ENCODE peak calls at places on chromosomes 5 and 9, in nine cellular contexts. S is fibroblast of the aortic adventitia, P is fibroblast of lung, K is breast epithelium, O is adrenal gland, C is NB4, Q is HepG2, L is PC-9, U is gastrocnemius medialis. R is an unnamed sample.

GRCh38 chr5:177487975-177488374 is 9.4 kb downstream of the PDLIM7 start:
- DNase-seq in S (no peak), P (no peak), K (no peak), O (no peak), C (peak), Q (no peak), L (no peak), U (no peak), R (peak)

GRCh38 chr5:59125961-59126360 is 543.1 kb downstream of the RAB3C start:
- DNase-seq in S (peak), P (no peak), K (no peak), O (no peak), C (no peak), Q (no peak), L (no peak), U (no peak), R (no peak)

GRCh38 chr9:88396836-88397577 is 8.8 kb downstream of the SPIN1 start:
- DNase-seq in S (peak), P (peak), K (no peak), O (no peak), C (no peak), Q (no peak), L (no peak), U (no peak), R (peak)

GRCh38 chr9:110101531-110102161 is 106.3 kb downstream of the C9orf152 start:
- DNase-seq in S (no peak), P (no peak), K (no peak), O (no peak), C (no peak), Q (no peak), L (no peak), U (no peak), R (peak)

GRCh38 chr9:94139672-94140417 is 55.6 kb downstream of the PTPDC1 start:
- DNase-seq in S (peak), P (peak), K (peak), O (peak), C (no peak), Q (no peak), L (no peak), U (peak), R (peak)

GRCh38 chr5:177377851-177378776 is 6.1 kb upstream of the SLC34A1 start:
- DNase-seq in S (no peak), P (no peak), K (no peak), O (no peak), C (no peak), Q (no peak), L (no peak), U (no peak), R (no peak)

GRCh38 chr5:84382363-84383295 is 2.1 kb downstream of the EDIL3 start:
- DNase-seq in S (peak), P (peak), K (peak), O (no peak), C (peak), Q (no peak), L (no peak), U (no peak), R (no peak)

GRCh38 chr9:82354260-82354659 is 365.7 kb downstream of the SPATA31D1 start:
- DNase-seq in S (peak), P (peak), K (no peak), O (no peak), C (no peak), Q (no peak), L (no peak), U (no peak), R (peak)

GRCh38 chr5:91403404-91403803 is 20.3 kb upstream of the ARRDC3 start:
- DNase-seq in S (peak), P (peak), K (no peak), O (no peak), C (no peak), Q (no peak), L (no peak), U (no peak), R (peak)

GRCh38 chr9:78566948-78567675 is 270.2 kb downstream of the PSAT1 start:
- DNase-seq in S (no peak), P (peak), K (no peak), O (no peak), C (no peak), Q (no peak), L (peak), U (no peak), R (peak)

GRCh38 chr9:98944130-98945074 is 695 bp downstream of the COL15A1 start:
- DNase-seq in S (no peak), P (peak), K (no peak), O (peak), C (peak), Q (no peak), L (no peak), U (no peak), R (peak)

GRCh38 chr5:67272453-67273130 is 76.0 kb upstream of the CD180 start:
- DNase-seq in S (no peak), P (no peak), K (no peak), O (no peak), C (no peak), Q (no peak), L (no peak), U (no peak), R (no peak)

GRCh38 chr5:1429066-1429465 is 16.2 kb downstream of the SLC6A3 start:
- DNase-seq in S (no peak), P (no peak), K (no peak), O (no peak), C (no peak), Q (no peak), L (no peak), U (no peak), R (no peak)

GRCh38 chr5:137621861-137622823 is 113.7 kb downstream of the KLHL3 start:
- DNase-seq in S (peak), P (peak), K (peak), O (peak), C (no peak), Q (no peak), L (peak), U (peak), R (peak)

GRCh38 chr5:11904270-11904906 is at the start of gene CTNND2:
- DNase-seq in S (no peak), P (peak), K (no peak), O (peak), C (no peak), Q (no peak), L (no peak), U (no peak), R (peak)

GRCh38 chr5:178642351-178642909 is 15.6 kb upstream of the CLK4 start:
- DNase-seq in S (peak), P (peak), K (peak), O (no peak), C (no peak), Q (no peak), L (peak), U (no peak), R (peak)

GRCh38 chr9:127065592-127065991 is 56.8 kb downstream of the ANGPTL2 start:
- DNase-seq in S (peak), P (peak), K (no peak), O (no peak), C (no peak), Q (no peak), L (no peak), U (no peak), R (no peak)

GRCh38 chr9:130930132-130930803 is 8.8 kb downstream of the FIBCD1 start:
- DNase-seq in S (no peak), P (no peak), K (no peak), O (no peak), C (no peak), Q (no peak), L (no peak), U (no peak), R (no peak)

GRCh38 chr5:172429201-172429940 is 25.0 kb downstream of the SH3PXD2B start:
- DNase-seq in S (peak), P (peak), K (peak), O (no peak), C (peak), Q (no peak), L (peak), U (no peak), R (peak)

GRCh38 chr5:19987594-19988345 is at the start of gene CDH18:
- DNase-seq in S (peak), P (peak), K (peak), O (peak), C (no peak), Q (no peak), L (no peak), U (no peak), R (peak)

GRCh38 chr9:96668868-96669534 is 13.9 kb upstream of the PRXL2C start:
- DNase-seq in S (no peak), P (no peak), K (no peak), O (no peak), C (no peak), Q (no peak), L (no peak), U (no peak), R (no peak)

GRCh38 chr5:179296150-179296821 is 49.0 kb downstream of the ADAMTS2 start:
- DNase-seq in S (no peak), P (no peak), K (no peak), O (no peak), C (no peak), Q (no peak), L (no peak), U (no peak), R (no peak)

GRCh38 chr5:53126514-53126913 is 17.0 kb upstream of the MOCS2 start:
- DNase-seq in S (peak), P (peak), K (no peak), O (no peak), C (no peak), Q (no peak), L (no peak), U (no peak), R (peak)

GRCh38 chr5:172778223-172778814 is 7.3 kb upstream of the DUSP1 start:
- DNase-seq in S (peak), P (peak), K (no peak), O (peak), C (no peak), Q (peak), L (peak), U (peak), R (peak)

GRCh38 chr9:34377402-34377741 is 674 bp upstream of the MYORG start:
- DNase-seq in S (no peak), P (no peak), K (peak), O (peak), C (peak), Q (no peak), L (no peak), U (no peak), R (no peak)

GRCh38 chr9:132182609-132183073 is 20.8 kb downstream of the NTNG2 start:
- DNase-seq in S (no peak), P (no peak), K (no peak), O (peak), C (no peak), Q (no peak), L (no peak), U (no peak), R (no peak)

GRCh38 chr5:3252235-3252634 is 343.4 kb upstream of the IRX1 start:
- DNase-seq in S (no peak), P (no peak), K (no peak), O (no peak), C (no peak), Q (no peak), L (no peak), U (no peak), R (no peak)

GRCh38 chr5:179906795-179907569 is 715 bp downstream of the TBC1D9B start:
- DNase-seq in S (peak), P (peak), K (no peak), O (peak), C (peak), Q (no peak), L (peak), U (peak), R (peak)

GRCh38 chr5:74412064-74412463 is 228.5 kb downstream of the ENC1 start:
- DNase-seq in S (no peak), P (no peak), K (no peak), O (no peak), C (no peak), Q (no peak), L (no peak), U (no peak), R (no peak)

GRCh38 chr5:119363271-119363670 is 7.5 kb downstream of the TNFAIP8 start:
- DNase-seq in S (no peak), P (no peak), K (no peak), O (no peak), C (no peak), Q (no peak), L (no peak), U (no peak), R (no peak)

GRCh38 chr9:6305954-6306563 is 22.1 kb upstream of the TPD52L3 start:
- DNase-seq in S (peak), P (peak), K (no peak), O (no peak), C (peak), Q (peak), L (no peak), U (no peak), R (peak)

GRCh38 chr5:165232187-165232586 is 1726.8 kb downstream of the MAT2B start:
- DNase-seq in S (no peak), P (no peak), K (no peak), O (no peak), C (no peak), Q (no peak), L (no peak), U (no peak), R (no peak)

GRCh38 chr5:158805195-158805594 is 294.5 kb downstream of the EBF1 start:
- DNase-seq in S (peak), P (no peak), K (no peak), O (no peak), C (no peak), Q (no peak), L (no peak), U (no peak), R (no peak)

GRCh38 chr9:129595323-129595741 is 25.6 kb downstream of the C9orf50 start:
- DNase-seq in S (no peak), P (peak), K (no peak), O (no peak), C (no peak), Q (no peak), L (no peak), U (no peak), R (peak)

DNA sequence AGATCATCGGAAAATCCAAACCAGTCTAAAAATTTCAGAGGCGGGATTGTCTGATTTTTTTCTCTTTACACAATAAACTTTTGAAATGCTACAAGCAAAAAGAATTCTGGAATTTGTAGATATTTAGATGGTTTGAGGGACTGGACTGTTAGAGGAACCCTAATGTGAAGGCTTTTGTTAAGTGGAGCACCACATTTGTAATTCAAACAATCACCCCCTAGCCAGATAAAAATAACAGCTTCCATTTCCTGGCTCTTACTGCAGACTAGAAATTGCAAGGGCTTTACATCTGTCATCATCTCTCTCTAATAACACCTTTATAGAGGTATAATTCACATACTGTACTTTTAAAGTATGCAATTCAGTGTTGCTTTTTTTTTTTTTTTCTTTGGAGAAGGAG is 3.8 kb upstream of the ATP6V1G1 start:
- DNase-seq in S (no peak), P (no peak), K (no peak), O (no peak), C (no peak), Q (no peak), L (no peak), U (no peak), R (no peak)
- H3K4me3 ChIP-seq in S (no peak), P (no peak), K (no peak), O (no peak), C (no peak), Q (no peak), L (no peak), U (no peak), R (no peak)

GRCh38 chr5:54905942-54906537 is 79.4 kb downstream of the ESM1 start:
- DNase-seq in S (peak), P (peak), K (peak), O (peak), C (peak), Q (peak), L (no peak), U (no peak), R (peak)

GRCh38 chr5:54912021-54912420 is 73.4 kb downstream of the ESM1 start:
- DNase-seq in S (no peak), P (no peak), K (no peak), O (no peak), C (no peak), Q (no peak), L (no peak), U (no peak), R (peak)

GRCh38 chr5:54905246-54905770 is 80.1 kb downstream of the ESM1 start:
- DNase-seq in S (no peak), P (peak), K (no peak), O (no peak), C (no peak), Q (no peak), L (no peak), U (no peak), R (no peak)

GRCh38 chr5:54909126-54909525 is 76.3 kb downstream of the ESM1 start:
- DNase-seq in S (peak), P (peak), K (no peak), O (no peak), C (no peak), Q (no peak), L (no peak), U (no peak), R (no peak)

DNA sequence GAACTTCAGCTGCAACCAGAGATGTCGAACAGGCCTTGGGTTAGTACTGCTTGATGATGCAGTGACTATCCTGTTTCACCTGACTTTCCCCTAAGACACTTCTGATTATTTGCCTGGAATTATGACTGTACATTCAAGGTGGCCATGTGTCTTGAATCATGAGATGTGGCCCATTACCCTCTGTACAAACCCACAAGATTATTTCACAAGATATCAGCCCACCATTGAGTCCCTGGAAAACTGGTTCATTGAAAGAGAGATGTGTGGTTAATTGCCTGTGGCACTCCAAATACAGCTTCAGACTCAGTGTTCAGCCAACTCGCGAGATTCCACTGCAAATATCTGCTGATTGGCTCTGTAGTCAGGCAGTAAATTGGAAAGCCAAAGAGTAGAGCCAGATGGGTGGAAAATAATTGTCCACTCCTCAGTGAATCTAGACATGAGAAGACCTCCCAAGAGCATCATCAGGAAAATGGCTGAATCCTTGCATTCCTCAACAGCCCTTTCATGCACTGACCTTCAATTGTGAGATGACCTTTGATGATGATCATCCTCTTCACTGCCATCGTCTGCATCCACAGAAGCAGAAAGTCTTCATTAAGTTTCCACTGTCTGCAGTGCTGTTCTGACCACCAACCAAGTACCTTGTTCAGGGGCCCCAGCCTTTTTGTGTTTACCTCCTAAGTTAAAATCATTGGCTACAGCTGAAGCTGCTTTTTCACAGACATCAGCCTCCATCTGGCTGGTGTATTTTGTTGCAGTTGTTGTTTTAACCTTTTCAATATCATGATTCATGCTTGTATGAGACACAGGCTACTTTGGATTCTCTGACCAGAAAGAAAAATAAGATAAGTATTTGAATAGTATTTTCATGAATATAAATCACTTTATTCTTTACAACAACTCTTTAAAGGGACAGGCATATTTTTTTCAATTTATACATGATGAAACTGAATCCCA is 75.2 kb downstream of the ESM1 start:
- DNase-seq in S (peak), P (peak), K (no peak), O (no peak), C (no peak), Q (no peak), L (no peak), U (no peak), R (peak)
- TF ChIP-seq CTCF in S (no peak), P (no peak), K (no peak), O (no peak), C (no peak), Q (no peak), L (no peak), U (no peak), R (no peak)

DNA sequence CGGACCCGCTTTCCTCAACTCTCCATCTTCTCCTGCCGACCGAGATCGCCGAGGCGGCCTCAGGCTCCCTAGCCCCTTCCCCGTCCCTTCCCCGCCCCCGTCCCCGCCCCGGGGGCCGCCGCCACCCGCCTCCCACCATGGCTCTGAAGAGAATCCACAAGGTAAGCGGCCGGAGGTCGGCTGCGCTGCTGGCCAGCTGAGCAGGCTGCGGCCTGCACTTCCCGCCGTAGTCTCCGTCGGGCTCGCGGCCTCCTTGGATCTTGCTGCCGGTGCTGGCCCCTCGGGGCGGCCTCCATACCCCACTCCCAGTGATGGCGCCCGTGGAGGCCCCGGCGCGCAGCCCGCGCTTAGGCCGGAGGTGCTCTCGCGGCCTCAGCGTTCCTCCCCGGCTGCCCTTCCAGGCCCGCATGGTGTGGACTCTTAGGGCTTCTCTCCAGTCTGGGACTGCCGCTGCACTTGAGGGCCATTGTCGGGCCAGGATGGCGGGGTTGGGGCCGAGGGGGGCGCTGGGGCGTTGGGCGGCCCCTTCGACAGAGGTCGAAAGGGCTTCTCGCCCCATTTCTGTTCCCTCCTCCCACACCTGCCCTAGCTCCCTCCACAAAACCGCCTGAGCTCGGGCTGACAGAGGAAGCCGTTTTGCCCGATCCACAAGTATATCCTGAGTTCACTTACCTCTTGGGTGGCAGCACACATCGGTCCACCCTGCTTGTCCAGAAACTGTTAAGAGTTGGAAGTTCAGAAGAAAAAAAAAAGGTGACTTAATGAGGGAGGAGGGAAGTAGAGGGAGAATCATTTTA is 714 bp downstream of the UBE2D2 start:
- DNase-seq in S (peak), P (peak), K (peak), O (peak), C (peak), Q (no peak), L (no peak), U (peak), R (no peak)
- H3K4me3 ChIP-seq in S (peak), P (peak), K (peak), O (peak), C (peak), Q (peak), L (peak), U (peak), R (peak)

DNA sequence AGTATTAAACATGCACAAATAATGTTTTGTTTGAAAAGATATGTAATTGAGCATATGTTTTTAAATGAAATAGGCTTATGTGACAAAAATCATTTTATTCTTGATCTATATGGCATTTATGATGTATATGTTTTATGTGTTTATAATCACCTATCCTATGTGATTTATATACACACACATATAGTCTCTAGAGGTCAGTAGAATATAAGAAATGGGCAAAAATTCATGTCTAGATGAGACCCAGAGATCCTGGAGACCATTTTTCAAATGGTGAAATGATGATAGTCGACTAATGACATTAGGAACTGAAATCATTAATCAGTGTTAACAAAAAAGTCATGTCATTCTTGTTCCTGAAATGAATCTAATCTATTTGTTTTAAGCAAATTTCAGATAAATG is 709.2 kb upstream of the WWC1 start:
- DNase-seq in S (peak), P (no peak), K (no peak), O (no peak), C (no peak), Q (no peak), L (no peak), U (no peak), R (peak)
- TF ChIP-seq CTCF in S (peak), P (no peak), K (no peak), O (no peak), C (no peak), Q (no peak), L (peak), U (no peak), R (no peak)

GRCh38 chr5:147880461-147880860 is 1.9 kb downstream of the SCGB3A2 start:
- DNase-seq in S (no peak), P (no peak), K (no peak), O (no peak), C (no peak), Q (no peak), L (no peak), U (no peak), R (no peak)
- H3K4me3 ChIP-seq in S (no peak), P (no peak), K (no peak), O (no peak), C (no peak), Q (no peak), L (no peak), U (no peak), R (no peak)

R was measured in foreskin fibroblast.